ENCODE peak calls at places on chromosomes 6 and 20, in six cellular contexts. Z, W, Q, O, C and S are unnamed samples.

GRCh38 chr20:21262812-21263211 is 40.3 kb upstream of the XRN2 start:
- DNase-seq in Z (no peak), W (no peak), C (no peak), O (no peak), Q (no peak), S (no peak)

GRCh38 chr20:37534401-37535157 is 6.9 kb upstream of the BLCAP start:
- DNase-seq in Z (peak), Q (peak), O (peak), C (no peak), W (no peak), S (peak)

GRCh38 chr6:18444176-18444575 is 57.0 kb downstream of the RNF144B start:
- DNase-seq in W (no peak), Q (no peak), Z (no peak), O (no peak), C (no peak), S (no peak)

GRCh38 chr20:51731771-51732453 is 36.3 kb downstream of the ATP9A start:
- DNase-seq in C (no peak), Q (no peak), W (no peak), O (peak), Z (no peak), S (no peak)

GRCh38 chr6:169833258-169833794 is 81.9 kb downstream of the ERMARD start:
- DNase-seq in W (peak), Q (no peak), O (no peak), Z (peak), C (no peak), S (no peak)

GRCh38 chr6:32666420-32667300 is at the start of gene HLA-DQB1:
- DNase-seq in W (peak), O (no peak), Z (no peak), C (no peak), Q (no peak), S (peak)

GRCh38 chr6:159819932-159820640 is 20.0 kb downstream of the PNLDC1 start:
- DNase-seq in C (no peak), Z (no peak), O (no peak), W (no peak), Q (no peak), S (no peak)

GRCh38 chr6:29602564-29603361 is 17.8 kb downstream of the OR2H2 start:
- DNase-seq in W (no peak), Z (no peak), Q (no peak), O (peak), C (no peak), S (no peak)

GRCh38 chr20:37758332-37758731 is 64.5 kb downstream of the CTNNBL1 start:
- DNase-seq in W (no peak), Z (no peak), C (no peak), O (no peak), Q (no peak), S (no peak)

GRCh38 chr20:5888051-5888450 is 62.3 kb downstream of the TRMT6 start:
- DNase-seq in Q (no peak), W (no peak), O (no peak), Z (no peak), C (no peak), S (no peak)

GRCh38 chr6:44285552-44286284 is 15.5 kb downstream of the TMEM151B start:
- DNase-seq in O (peak), C (no peak), Q (no peak), W (peak), Z (no peak), S (no peak)

GRCh38 chr6:141906569-141907080 is 226.1 kb upstream of the GJE1 start:
- DNase-seq in Z (no peak), Q (no peak), W (no peak), O (no peak), C (no peak), S (no peak)

GRCh38 chr6:7262037-7262461 is 51.0 kb downstream of the SSR1 start:
- DNase-seq in W (peak), Z (peak), Q (peak), O (no peak), C (no peak), S (no peak)

DNA sequence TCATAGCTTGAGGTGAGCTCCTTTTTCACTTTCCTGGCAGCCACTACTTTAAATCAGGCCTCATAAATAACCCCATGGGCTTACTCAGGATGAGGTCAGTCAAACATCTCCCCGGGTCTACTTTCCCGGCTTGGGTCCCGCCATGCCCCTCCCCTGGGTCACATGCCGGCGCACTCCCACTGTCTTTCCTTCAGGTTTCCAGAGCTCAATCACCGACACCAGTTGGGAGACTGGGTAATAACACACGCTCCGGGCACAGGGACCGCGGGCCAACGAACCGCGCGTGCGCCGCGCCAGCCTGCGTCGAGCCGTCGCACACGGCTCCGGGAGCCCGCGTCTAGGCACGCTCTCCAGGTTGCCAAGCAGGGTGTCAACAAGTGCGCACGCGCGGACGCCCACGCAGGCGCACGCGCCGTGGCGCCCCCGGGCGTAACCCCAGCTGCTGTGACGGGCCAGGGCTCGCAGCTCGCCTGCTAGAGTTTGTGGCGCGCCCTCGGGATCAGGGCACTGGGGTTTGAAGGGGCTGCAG is 31.6 kb downstream of the TFAP2B start:
- DNase-seq in O (peak), W (no peak), Q (no peak), Z (no peak), C (peak), S (no peak)
- H3K4me3 ChIP-seq in O (peak), W (no peak), Q (no peak), Z (no peak), C (peak), S (peak)

GRCh38 chr6:161663682-161664081 is 389.8 kb upstream of the AGPAT4 start:
- DNase-seq in Z (no peak), C (no peak), Q (no peak), O (no peak), W (no peak), S (no peak)

GRCh38 chr6:161658216-161658615 is 384.4 kb upstream of the AGPAT4 start:
- DNase-seq in W (no peak), Z (no peak), O (no peak), Q (no peak), C (no peak), S (no peak)

GRCh38 chr6:161660666-161661571 is 387.1 kb upstream of the AGPAT4 start:
- DNase-seq in O (no peak), Q (no peak), Z (no peak), W (no peak), C (no peak), S (no peak)
- TF ChIP-seq CTCF in O (no peak), Q (no peak), Z (no peak), W (no peak), C (no peak), S (no peak)

DNA sequence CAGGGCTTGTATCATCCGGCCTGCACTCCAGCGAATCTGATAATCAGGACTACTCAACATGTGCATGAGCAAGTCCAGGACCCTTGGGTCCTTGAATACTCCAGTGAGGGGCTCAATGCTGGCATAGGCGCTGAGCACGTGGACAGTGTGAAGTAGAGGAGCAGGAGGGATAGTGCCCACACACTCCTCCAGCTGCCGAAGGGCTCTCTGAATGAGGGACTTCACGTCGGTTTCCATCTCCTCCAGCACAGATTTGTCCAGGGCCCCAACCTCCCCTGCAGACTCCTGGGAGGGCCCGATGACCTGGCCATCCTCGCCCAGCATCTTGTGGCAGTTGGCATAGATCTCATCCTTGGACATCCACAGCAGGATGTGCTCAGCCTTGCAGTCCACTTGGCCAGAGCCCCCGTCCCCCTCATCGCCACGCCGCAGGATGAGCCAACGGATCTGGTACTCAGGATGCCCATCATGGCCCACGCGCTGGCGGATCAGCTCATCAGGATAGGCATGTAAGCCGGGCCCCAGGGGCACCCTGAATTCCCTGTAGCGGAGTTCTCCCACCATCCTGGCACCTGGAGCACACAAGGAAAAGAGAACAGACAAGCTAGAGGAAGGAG is 1.3 kb downstream of the CUL7 start:
- DNase-seq in Z (no peak), W (peak), C (no peak), Q (no peak), O (no peak), S (no peak)
- H3K4me3 ChIP-seq in Z (no peak), W (peak), C (peak), Q (no peak), O (peak), S (peak)

DNA sequence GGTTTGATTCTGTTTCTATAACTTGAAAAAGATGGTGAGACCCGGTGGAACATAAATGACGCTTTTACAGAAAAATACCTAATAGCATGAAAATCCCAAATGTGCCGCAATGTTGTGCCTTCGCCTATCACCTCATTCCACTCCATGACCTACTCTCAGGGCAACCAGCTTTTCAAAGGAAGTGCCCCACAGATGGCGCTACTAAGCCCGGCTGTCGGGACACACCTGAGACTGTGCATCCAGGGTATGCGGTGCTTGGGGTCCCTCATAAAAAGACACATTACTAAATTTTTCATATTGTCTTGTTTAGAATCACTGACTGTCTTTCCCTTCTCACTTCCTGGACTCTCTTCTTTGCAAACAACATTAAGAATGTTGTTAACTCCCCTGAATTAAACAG is 145.5 kb upstream of the RPS6KA2 start:
- DNase-seq in C (no peak), O (no peak), Q (peak), W (no peak), Z (no peak), S (no peak)
- TF ChIP-seq CTCF in C (no peak), O (peak), Q (no peak), W (peak), Z (no peak), S (peak)

GRCh38 chr6:139474145-139475108 is 100.0 kb upstream of the CITED2 start:
- DNase-seq in W (peak), C (no peak), Z (no peak), Q (no peak), O (no peak), S (peak)
- H3K4me3 ChIP-seq in W (peak), C (peak), Z (no peak), Q (no peak), O (no peak), S (no peak)

GRCh38 chr6:12115492-12115891 is 103.4 kb downstream of the HIVEP1 start:
- DNase-seq in Z (no peak), W (no peak), C (no peak), Q (no peak), O (no peak), S (no peak)

GRCh38 chr6:12118604-12119003 is 106.5 kb downstream of the HIVEP1 start:
- DNase-seq in O (no peak), Z (no peak), C (no peak), Q (no peak), W (no peak), S (no peak)

GRCh38 chr6:12116978-12117377 is 104.9 kb downstream of the HIVEP1 start:
- DNase-seq in C (no peak), O (no peak), W (no peak), Z (no peak), Q (no peak), S (no peak)

GRCh38 chr6:12116264-12116800 is 104.2 kb downstream of the HIVEP1 start:
- DNase-seq in W (no peak), O (no peak), Z (no peak), C (no peak), Q (no peak), S (no peak)

DNA sequence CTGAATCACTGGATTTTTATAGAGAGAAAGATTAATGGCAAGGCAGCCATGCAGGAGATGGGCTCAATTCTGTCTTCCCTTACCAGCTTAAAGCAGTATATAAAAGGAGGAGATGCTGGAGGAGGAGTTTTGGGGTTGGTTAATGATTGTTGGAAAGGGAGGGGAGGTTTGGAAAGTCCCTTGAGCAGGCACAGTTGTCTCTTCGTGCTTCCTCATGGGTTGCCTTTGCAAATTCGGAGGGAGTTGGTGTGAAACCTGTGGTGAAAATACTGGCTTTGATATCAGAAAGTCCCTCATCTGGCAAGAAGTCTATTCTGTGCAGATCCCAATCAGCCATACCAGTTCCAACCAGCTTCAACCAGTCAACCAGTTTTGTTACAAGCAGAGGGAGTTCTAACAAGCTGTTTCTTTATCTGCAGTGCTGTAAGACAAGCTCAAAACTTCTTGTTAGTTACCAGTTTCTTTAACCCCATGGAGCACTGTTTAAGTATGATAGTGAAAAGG is 107.0 kb downstream of the HIVEP1 start:
- DNase-seq in Z (no peak), Q (no peak), O (no peak), W (no peak), C (no peak), S (no peak)
- TF ChIP-seq CTCF in Z (no peak), Q (no peak), O (no peak), W (no peak), C (no peak), S (no peak)

GRCh38 chr6:151070666-151071065 is 169.1 kb upstream of the AKAP12 start:
- DNase-seq in Q (no peak), Z (no peak), C (no peak), O (peak), W (peak), S (no peak)
- H3K4me3 ChIP-seq in Q (no peak), Z (no peak), C (no peak), O (no peak), W (peak), S (no peak)

GRCh38 chr6:35754452-35755321 is 17.9 kb downstream of the ARMC12 start:
- DNase-seq in Z (no peak), O (no peak), Q (no peak), C (no peak), W (peak), S (no peak)

GRCh38 chr6:35759401-35759800 is 17.0 kb upstream of the CLPSL2 start:
- DNase-seq in O (no peak), W (no peak), Q (no peak), Z (no peak), C (no peak), S (no peak)

GRCh38 chr6:35755525-35755924 is 18.7 kb downstream of the ARMC12 start:
- DNase-seq in O (no peak), Z (no peak), Q (no peak), W (no peak), C (no peak), S (no peak)

GRCh38 chr6:35752330-35752729 is 15.5 kb downstream of the ARMC12 start:
- DNase-seq in O (no peak), Q (no peak), Z (no peak), W (no peak), C (no peak), S (no peak)

DNA sequence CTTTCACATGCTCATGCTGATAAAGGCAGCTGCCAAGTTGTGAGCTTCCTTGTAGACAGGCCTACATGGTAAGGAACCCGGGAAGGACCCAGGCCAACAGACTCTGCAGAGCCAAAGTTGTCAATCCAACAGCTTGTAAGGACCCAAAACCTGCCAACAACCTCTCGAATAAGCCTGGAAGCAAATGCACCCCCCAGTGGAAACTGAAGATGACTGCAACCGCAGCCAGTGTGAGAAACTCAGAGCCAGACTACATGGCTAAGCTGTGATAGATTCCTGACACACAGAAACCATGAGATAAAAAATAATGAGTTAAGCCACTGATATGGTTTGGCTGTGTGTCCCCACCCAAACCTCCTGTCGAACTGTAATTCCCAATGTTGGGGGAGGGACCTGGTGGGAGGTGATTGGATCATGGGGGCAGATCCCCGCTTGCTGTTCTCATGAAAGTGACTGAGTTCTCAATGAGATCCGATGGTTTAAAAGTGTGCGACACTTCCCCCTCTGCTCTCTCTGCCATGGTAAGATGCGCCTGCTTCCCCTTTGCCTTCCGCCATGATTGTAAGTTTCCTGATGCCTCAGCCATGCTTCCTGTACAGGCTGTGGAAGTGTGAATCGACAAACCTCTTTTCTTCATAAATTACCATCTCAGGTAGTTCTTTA is 18.8 kb upstream of the CLPSL2 start:
- DNase-seq in Q (no peak), C (no peak), O (peak), W (peak), Z (no peak), S (no peak)
- TF ChIP-seq CTCF in Q (no peak), C (no peak), O (peak), W (peak), Z (no peak), S (peak)